ENCODE peak calls at places on chromosomes 12 and 14, in seven cellular contexts. U, F, I, D, N, A and V are unnamed samples.
A peak's percentile ranks its signal among the peaks of the same experiment; 100 is the strongest.

GRCh38 chr14:24848427-24848826 is 201.5 kb downstream of the STXBP6 start:
- DNase-seq in U (no peak), F (no peak), I (no peak), D (peak; percentile 73), N (peak; percentile 79), A (no peak), V (no peak)

GRCh38 chr14:39015360-39015961 is 87.6 kb downstream of the SEC23A start:
- DNase-seq in U (no peak), F (peak; percentile 22), I (no peak), D (peak; percentile 70), N (peak; percentile 71), A (no peak), V (no peak)

GRCh38 chr14:75340921-75341320 is 62.3 kb downstream of the FOS start:
- DNase-seq in U (no peak), F (no peak), I (peak; percentile 83), D (peak; percentile 46), N (peak; percentile 92), A (no peak), V (no peak)

GRCh38 chr12:20883288-20883687 is 72.8 kb downstream of the SLCO1B3 start:
- DNase-seq in U (no peak), F (no peak), I (no peak), D (no peak), N (peak; percentile 90), A (no peak), V (no peak)

GRCh38 chr12:11731455-11731854 is 82.0 kb downstream of the ETV6 start:
- DNase-seq in U (no peak), F (no peak), I (no peak), D (no peak), N (peak; percentile 81), A (no peak), V (no peak)

GRCh38 chr14:70921669-70922068 is 14.4 kb downstream of the PCNX1 start:
- DNase-seq in U (no peak), F (no peak), I (no peak), D (no peak), N (peak; percentile 44), A (no peak), V (no peak)

GRCh38 chr12:65941388-65941787 is 117.1 kb downstream of the HMGA2 start:
- DNase-seq in U (no peak), F (no peak), I (no peak), D (peak; percentile 98), N (peak; percentile 86), A (no peak), V (no peak)

GRCh38 chr14:45133683-45134050 is 614 bp downstream of the FKBP3 start:
- DNase-seq in U (no peak), F (no peak), I (no peak), D (peak; percentile 6), N (no peak), A (no peak), V (no peak)

GRCh38 chr12:29299613-29300012 is 81.4 kb downstream of the ERGIC2 start:
- DNase-seq in U (no peak), F (no peak), I (no peak), D (no peak), N (no peak), A (no peak), V (no peak)

GRCh38 chr12:80262372-80263170 is 163.2 kb downstream of the OTOGL start:
- DNase-seq in U (no peak), F (no peak), I (no peak), D (no peak), N (peak; percentile 28), A (no peak), V (no peak)

GRCh38 chr14:104350463-104351185 is 212.2 kb downstream of the KIF26A start:
- DNase-seq in U (no peak), F (no peak), I (peak; percentile 41), D (no peak), N (no peak), A (no peak), V (no peak)

GRCh38 chr14:87443787-87444186 is 549.2 kb downstream of the GALC start:
- DNase-seq in U (no peak), F (no peak), I (no peak), D (no peak), N (no peak), A (no peak), V (no peak)

GRCh38 chr12:12645485-12645884 is 33.8 kb downstream of the CREBL2 start:
- DNase-seq in U (peak; percentile 49), F (no peak), I (no peak), D (peak; percentile 33), N (peak; percentile 57), A (no peak), V (no peak)

GRCh38 chr14:88507208-88507607 is 47.6 kb downstream of the PTPN21 start:
- DNase-seq in U (no peak), F (no peak), I (no peak), D (no peak), N (no peak), A (no peak), V (no peak)

GRCh38 chr14:92496458-92496857 is 17.1 kb upstream of the RIN3 start:
- DNase-seq in U (no peak), F (no peak), I (no peak), D (no peak), N (no peak), A (no peak), V (no peak)

DNA sequence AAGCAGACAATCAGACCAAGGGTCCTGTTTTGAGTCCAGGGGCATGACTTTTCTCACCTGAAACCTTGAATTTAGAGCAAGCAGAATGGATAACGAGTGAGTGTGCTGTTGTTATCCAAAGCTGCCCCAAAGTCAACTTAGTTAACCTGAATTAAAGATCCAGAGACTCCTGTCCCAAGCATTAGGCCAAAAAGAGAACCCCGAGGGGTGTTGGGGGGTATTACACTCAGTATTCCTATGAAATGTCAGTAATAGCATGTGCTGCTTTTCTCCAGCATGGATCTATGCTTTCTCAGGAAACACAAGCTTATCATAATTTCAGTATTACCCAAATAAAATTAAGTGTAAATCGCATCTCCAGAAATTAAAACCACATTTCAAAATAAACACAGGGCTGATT is 19.0 kb downstream of the EIF4B start:
- DNase-seq in U (no peak), F (no peak), I (no peak), D (no peak), N (no peak), A (no peak), V (no peak)
- TF ChIP-seq CTCF in U (no peak), F (no peak), I (no peak), D (no peak), N (no peak), A (no peak), V (no peak)

DNA sequence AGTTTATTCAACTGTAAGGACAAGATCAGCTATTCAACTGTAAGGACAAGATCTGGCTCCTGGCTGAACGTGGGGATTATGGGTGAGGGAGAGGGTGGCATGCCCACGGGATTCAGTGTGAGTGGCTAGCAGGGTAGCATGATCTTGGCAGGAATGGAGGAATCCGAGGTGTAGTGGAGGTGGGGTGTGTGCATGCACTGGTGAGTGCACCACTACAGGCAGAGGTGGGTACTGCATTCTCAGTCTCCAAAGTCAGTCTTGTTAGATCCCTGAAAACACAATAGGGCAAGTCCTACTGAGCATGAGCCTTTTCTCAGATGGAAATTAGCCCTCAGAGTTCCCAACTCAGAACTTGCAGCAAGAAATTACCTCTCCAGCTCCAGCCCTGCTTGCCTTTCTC is 32.2 kb upstream of the DCD start:
- DNase-seq in U (peak; percentile 11), F (peak; percentile 58), I (no peak), D (no peak), N (peak; percentile 17), A (peak; percentile 25), V (no peak)
- TF ChIP-seq CTCF in U (peak; percentile 60), F (peak; percentile 73), I (peak; percentile 37), D (peak; percentile 35), N (peak; percentile 48), A (peak; percentile 46), V (peak; percentile 24)

GRCh38 chr14:22105643-22106042 is 432.0 kb upstream of the OR4E1 start:
- DNase-seq in U (no peak), F (no peak), I (no peak), D (no peak), N (no peak), A (no peak), V (no peak)

GRCh38 chr14:22104971-22105641 is 431.5 kb upstream of the OR4E1 start:
- DNase-seq in U (no peak), F (no peak), I (no peak), D (no peak), N (no peak), A (no peak), V (no peak)

GRCh38 chr14:22112004-22112403 is 438.4 kb upstream of the OR4E1 start:
- DNase-seq in U (peak; percentile 52), F (peak; percentile 59), I (no peak), D (no peak), N (peak; percentile 1), A (no peak), V (no peak)

GRCh38 chr14:22107734-22108133 is 434.1 kb upstream of the OR4E1 start:
- DNase-seq in U (no peak), F (no peak), I (no peak), D (no peak), N (no peak), A (no peak), V (no peak)

GRCh38 chr14:22106700-22107697 is 433.4 kb upstream of the OR4E1 start:
- DNase-seq in U (no peak), F (no peak), I (no peak), D (no peak), N (no peak), A (no peak), V (no peak)
- TF ChIP-seq CTCF in U (no peak), F (peak; percentile 41), I (no peak), D (no peak), N (no peak), A (no peak), V (no peak)

GRCh38 chr12:26044592-26044991 is 80.2 kb downstream of the BHLHE41 start:
- DNase-seq in U (no peak), F (no peak), I (no peak), D (no peak), N (no peak), A (no peak), V (no peak)
- TF ChIP-seq CTCF in U (no peak), F (no peak), I (no peak), D (no peak), N (no peak), A (no peak), V (peak; percentile 7)